ENCODE peak calls at places on chromosomes 1 and 21, in four cellular contexts. K is WTC11, Z is GM20000, B is foreskin keratinocyte. U is an unnamed sample.

GRCh38 chr21:34027727-34028461 is 45.5 kb upstream of the MRPS6 start:
- DNase-seq in K (no peak), Z (no peak), B (no peak), U (no peak)

GRCh38 chr1:178311164-178311563 is 185.6 kb downstream of the CLEC20A start:
- DNase-seq in K (no peak), Z (no peak), B (no peak), U (no peak)

GRCh38 chr1:44664730-44665370 is 9.4 kb downstream of the TMEM53 start:
- DNase-seq in K (no peak), Z (peak; percentile 43), B (no peak), U (no peak)

GRCh38 chr1:36664564-36665287 is 182.0 kb upstream of the CSF3R start:
- DNase-seq in K (no peak), Z (no peak), B (no peak), U (no peak)

GRCh38 chr1:198560093-198560638 is 19.7 kb upstream of the ATP6V1G3 start:
- DNase-seq in K (no peak), Z (no peak), B (no peak), U (no peak)

GRCh38 chr1:54229281-54229891 is 29.4 kb downstream of the MRPL37 start:
- DNase-seq in K (no peak), Z (no peak), B (no peak), U (no peak)

GRCh38 chr1:212315907-212316306 is 30.7 kb downstream of the PPP2R5A start:
- DNase-seq in K (peak; percentile 29), Z (no peak), B (no peak), U (peak; percentile 5)

GRCh38 chr1:13728104-13728503 is 28.1 kb downstream of the PRDM2 start:
- DNase-seq in K (no peak), Z (no peak), B (no peak), U (no peak)

GRCh38 chr1:227915564-227916553 is 31.9 kb downstream of the WNT9A start:
- DNase-seq in K (no peak), Z (no peak), B (peak; percentile 69), U (no peak)

GRCh38 chr1:220491891-220492290 is 36.0 kb upstream of the MARK1 start:
- DNase-seq in K (no peak), Z (no peak), B (no peak), U (no peak)

GRCh38 chr1:41478118-41478748 is 6.2 kb downstream of the EDN2 start:
- DNase-seq in K (no peak), Z (no peak), B (no peak), U (no peak)

GRCh38 chr1:47785561-47786271 is 211.5 kb downstream of the TRABD2B start:
- DNase-seq in K (peak; percentile 43), Z (no peak), B (no peak), U (peak; percentile 28)

GRCh38 chr1:29624747-29625420 is 388.6 kb downstream of the PTPRU start:
- DNase-seq in K (no peak), Z (no peak), B (no peak), U (no peak)

GRCh38 chr1:195458365-195458764 is 1149.9 kb downstream of the KCNT2 start:
- DNase-seq in K (no peak), Z (no peak), B (no peak), U (no peak)

GRCh38 chr1:36161656-36162531 is 5.9 kb downstream of the MAP7D1 start:
- DNase-seq in K (no peak), Z (peak; percentile 73), B (peak; percentile 98), U (no peak)

GRCh38 chr1:213414346-213414745 is 363.3 kb downstream of the RPS6KC1 start:
- DNase-seq in K (no peak), Z (no peak), B (no peak), U (no peak)

GRCh38 chr1:245879091-245879490 is 628.0 kb downstream of the SMYD3 start:
- DNase-seq in K (no peak), Z (no peak), B (no peak), U (no peak)

GRCh38 chr21:36419996-36420395 is 34.8 kb downstream of the CHAF1B start:
- DNase-seq in K (peak; percentile 84), Z (peak; percentile 80), B (no peak), U (peak; percentile 86)

GRCh38 chr1:22876359-22877111 is 96.1 kb downstream of the LACTBL1 start:
- DNase-seq in K (no peak), Z (no peak), B (no peak), U (peak; percentile 20)

GRCh38 chr1:58932820-58933598 is 149.2 kb upstream of the JUN start:
- DNase-seq in K (no peak), Z (no peak), B (peak; percentile 93), U (no peak)

GRCh38 chr1:81703352-81703735 is 97.4 kb upstream of the ADGRL2 start:
- DNase-seq in K (no peak), Z (no peak), B (no peak), U (no peak)

GRCh38 chr1:37151789-37152188 is 117.5 kb upstream of the GRIK3 start:
- DNase-seq in K (no peak), Z (no peak), B (no peak), U (no peak)

GRCh38 chr1:33149453-33150190 is 32.2 kb downstream of the TRIM62 start:
- DNase-seq in K (no peak), Z (no peak), B (no peak), U (no peak)

GRCh38 chr1:200896571-200897187 is 2.0 kb downstream of the INAVA start:
- DNase-seq in K (no peak), Z (no peak), B (peak; percentile 72), U (no peak)

GRCh38 chr1:221230605-221231004 is 351.4 kb downstream of the HLX start:
- DNase-seq in K (no peak), Z (no peak), B (no peak), U (no peak)

GRCh38 chr21:17731554-17731953 is 87.6 kb downstream of the C21orf91 start:
- DNase-seq in K (no peak), Z (no peak), B (no peak), U (no peak)

GRCh38 chr1:29193879-29194455 is 12.3 kb upstream of the SRSF4 start:
- DNase-seq in K (no peak), Z (no peak), B (no peak), U (no peak)

GRCh38 chr1:231315887-231316286 is 21.8 kb downstream of the EXOC8 start:
- DNase-seq in K (peak; percentile 80), Z (peak; percentile 66), B (no peak), U (peak; percentile 42)

GRCh38 chr1:155077758-155078495 is 710 bp upstream of the EFNA3 start:
- DNase-seq in K (no peak), Z (no peak), B (no peak), U (no peak)

GRCh38 chr21:34204481-34205439 is 131.4 kb downstream of the MRPS6 start:
- DNase-seq in K (no peak), Z (no peak), B (no peak), U (no peak)

GRCh38 chr1:28718601-28719331 is 18.0 kb upstream of the YTHDF2 start:
- DNase-seq in K (no peak), Z (no peak), B (no peak), U (no peak)

GRCh38 chr1:99645199-99645598 is 714 bp upstream of the PALMD start:
- DNase-seq in K (no peak), Z (no peak), B (peak; percentile 51), U (no peak)

GRCh38 chr1:155083865-155084721 is 5.5 kb downstream of the EFNA3 start:
- DNase-seq in K (no peak), Z (no peak), B (no peak), U (no peak)

GRCh38 chr1:42240964-42241755 is 76.6 kb upstream of the GUCA2A start:
- DNase-seq in K (no peak), Z (no peak), B (no peak), U (peak; percentile 34)

GRCh38 chr1:9659328-9659727 is 7.8 kb downstream of the PIK3CD start:
- DNase-seq in K (no peak), Z (no peak), B (peak; percentile 32), U (no peak)

GRCh38 chr1:28921286-28921869 is 7.0 kb downstream of the EPB41 start:
- DNase-seq in K (no peak), Z (no peak), B (no peak), U (no peak)

GRCh38 chr1:20931930-20932436 is 144.9 kb upstream of the HP1BP3 start:
- DNase-seq in K (no peak), Z (no peak), B (no peak), U (no peak)
- TF ChIP-seq CTCF in K (no peak), Z (no peak), B (no peak), U (no peak)

DNA sequence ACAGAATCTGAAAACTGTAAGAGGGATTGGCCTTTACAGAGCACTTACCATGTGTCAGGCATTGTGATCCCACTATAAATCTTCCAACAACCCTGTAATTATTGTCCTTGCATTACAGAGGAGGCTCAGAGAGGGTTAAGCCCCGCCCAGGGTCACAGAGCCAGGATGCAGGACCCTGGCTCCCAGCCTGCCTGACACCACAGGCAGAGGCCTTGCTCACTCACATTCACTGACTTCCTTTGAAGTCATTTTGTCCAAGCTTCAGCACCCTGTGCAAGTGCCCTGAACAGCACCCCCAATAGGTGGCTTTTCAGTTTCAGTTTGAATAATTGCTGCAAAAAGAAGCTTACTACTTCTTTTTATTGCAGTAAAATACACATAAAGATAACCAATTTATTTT is 256.8 kb upstream of the NFIA start:
- DNase-seq in K (peak; percentile 13), Z (no peak), B (no peak), U (no peak)
- TF ChIP-seq CTCF in K (no peak), Z (no peak), B (no peak), U (peak; percentile 22)

GRCh38 chr1:153775432-153776311 is 465 bp downstream of the SLC27A3 start:
- DNase-seq in K (peak; percentile 95), Z (peak; percentile 79), B (peak; percentile 22), U (peak; percentile 53)
- TF ChIP-seq CTCF in K (no peak), Z (no peak), B (peak; percentile 18), U (no peak)

GRCh38 chr1:31715873-31716220 is 12.0 kb upstream of the COL16A1 start:
- DNase-seq in K (no peak), Z (no peak), B (no peak), U (no peak)

GRCh38 chr1:31712041-31712440 is 8.2 kb upstream of the COL16A1 start:
- DNase-seq in K (no peak), Z (no peak), B (no peak), U (no peak)

GRCh38 chr1:31715097-31715872 is 11.5 kb upstream of the COL16A1 start:
- DNase-seq in K (peak; percentile 99), Z (peak; percentile 70), B (no peak), U (peak; percentile 86)

GRCh38 chr1:31712625-31713024 is 8.8 kb upstream of the COL16A1 start:
- DNase-seq in K (no peak), Z (no peak), B (peak; percentile 44), U (no peak)

DNA sequence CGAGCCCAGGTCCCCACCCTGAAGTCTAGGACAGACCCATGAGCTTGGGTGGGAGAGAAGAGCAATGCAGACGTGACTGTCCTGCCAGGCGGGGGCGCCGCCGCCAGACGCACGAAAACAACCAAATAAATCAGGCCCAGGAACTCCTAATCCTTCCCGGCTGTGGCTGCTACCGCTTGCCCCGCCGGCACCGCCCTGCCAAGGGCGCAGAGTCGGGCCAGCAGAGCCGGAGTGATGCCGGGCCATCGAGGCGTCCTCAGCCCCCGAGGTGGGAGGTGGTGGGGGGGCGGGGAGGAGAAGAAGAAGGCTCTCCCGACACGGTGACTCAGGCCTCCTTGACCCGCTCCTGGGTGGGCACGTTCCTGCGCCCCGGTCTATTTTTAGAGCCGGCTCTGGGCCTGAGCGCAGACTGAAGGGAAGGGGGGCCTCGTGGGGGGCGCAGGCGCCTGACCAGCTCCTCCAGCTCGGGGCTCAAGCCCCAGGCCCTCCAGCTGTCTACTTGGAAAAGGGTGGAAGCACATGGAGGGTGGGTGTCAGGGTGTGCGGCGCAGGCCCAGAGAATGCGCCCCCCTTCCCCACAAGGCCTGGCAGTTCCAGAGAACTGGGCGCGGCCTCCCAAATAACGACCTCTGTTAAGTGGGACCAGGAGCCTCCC is 10.8 kb upstream of the COL16A1 start:
- DNase-seq in K (peak; percentile 78), Z (no peak), B (no peak), U (peak; percentile 62)
- TF ChIP-seq CTCF in K (no peak), Z (peak; percentile 64), B (peak; percentile 74), U (no peak)